ENCODE peak calls at places on chromosome 2, in four cellular contexts. J is HCT116, A is K562, T is H1. I is an unnamed sample.

GRCh38 chr2:191612496-191612895 is 65.4 kb upstream of the NABP1 start:
- DNase-seq in J (no peak), A (no peak), T (no peak), I (no peak)

GRCh38 chr2:172102858-172103359 is at the start of gene DLX2:
- DNase-seq in J (peak; percentile 85), A (peak; percentile 96), T (peak; percentile 86), I (no peak)

GRCh38 chr2:95311821-95312542 is 14.8 kb downstream of the KCNIP3 start:
- DNase-seq in J (no peak), A (no peak), T (no peak), I (no peak)

GRCh38 chr2:201931955-201932354 is 101.7 kb upstream of the FZD7 start:
- DNase-seq in J (no peak), A (no peak), T (no peak), I (no peak)

GRCh38 chr2:118974103-118974911 is 32.3 kb downstream of the MARCO start:
- DNase-seq in J (no peak), A (no peak), T (no peak), I (no peak)

GRCh38 chr2:233846387-233847247 is 7.7 kb downstream of the HJURP start:
- DNase-seq in J (no peak), A (no peak), T (no peak), I (no peak)

GRCh38 chr2:43076676-43077075 is 149.7 kb downstream of the ZFP36L2 start:
- DNase-seq in J (no peak), A (no peak), T (no peak), I (no peak)

GRCh38 chr2:229270551-229271410 is at the start of gene PID1:
- DNase-seq in J (no peak), A (no peak), T (no peak), I (no peak)

GRCh38 chr2:200275281-200276103 is 31.0 kb upstream of the SPATS2L start:
- DNase-seq in J (no peak), A (no peak), T (no peak), I (no peak)

GRCh38 chr2:191228861-191229260 is 16.3 kb upstream of the MYO1B start:
- DNase-seq in J (no peak), A (no peak), T (no peak), I (no peak)

DNA sequence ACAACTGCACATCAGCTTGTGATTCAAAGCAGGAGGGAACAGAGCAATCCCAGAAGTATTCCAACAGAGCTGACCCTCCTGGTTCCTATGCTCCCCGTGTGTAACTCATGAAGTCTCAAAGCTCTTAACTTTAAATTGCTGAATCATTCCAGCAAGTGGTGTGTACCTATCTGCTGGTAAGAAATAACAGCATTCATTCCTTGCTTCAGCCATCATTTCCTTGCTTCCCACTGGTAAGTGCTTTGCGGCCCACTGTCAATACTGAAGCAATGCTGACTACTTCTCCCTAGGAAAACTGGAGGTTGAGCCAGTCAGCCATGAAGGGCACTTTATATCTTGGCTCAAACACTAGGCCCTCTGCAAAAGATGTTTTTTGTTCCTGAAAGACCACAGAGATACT is 222.4 kb downstream of the EXOC6B start:
- DNase-seq in J (no peak), A (no peak), T (no peak), I (no peak)
- TF ChIP-seq EGR1 in J (no peak), A (no peak), T (no peak), I (no peak)

DNA sequence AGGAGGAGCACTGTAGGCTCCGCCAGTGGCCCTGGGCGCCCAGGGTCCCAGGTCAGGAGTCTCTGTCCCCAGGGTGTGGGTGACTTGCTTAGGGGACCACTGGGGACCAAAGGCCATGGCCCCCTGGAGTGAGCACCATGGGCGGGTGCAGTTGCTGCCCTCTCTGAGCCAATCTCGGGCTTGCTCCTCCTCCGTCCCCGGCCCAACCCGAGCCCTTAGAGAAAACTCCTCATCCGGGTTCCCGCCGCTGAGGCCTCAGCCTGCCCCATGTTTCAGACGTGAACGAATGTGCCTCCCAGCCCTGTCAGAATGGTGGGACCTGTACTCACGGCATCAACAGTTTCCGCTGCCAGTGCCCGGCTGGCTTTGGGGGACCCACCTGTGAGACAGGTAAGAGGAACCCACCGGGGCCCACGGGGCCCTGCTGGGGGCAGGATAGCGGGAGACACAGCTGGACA is 38.6 kb downstream of the SNED1 start:
- DNase-seq in J (no peak), A (no peak), T (no peak), I (peak; percentile 4)
- H2AFZ ChIP-seq in J (no peak overlapping the region), A (no peak overlapping the region), T (no peak overlapping the region), I (peak overlapping the region; percentile 49)

GRCh38 chr2:231704017-231704416 is 4.3 kb upstream of the PTMA start:
- DNase-seq in J (no peak), A (no peak), T (no peak), I (no peak)

GRCh38 chr2:231706731-231707624 is 1.3 kb upstream of the PTMA start:
- DNase-seq in J (peak; percentile 98), A (peak; percentile 80), T (peak; percentile 96), I (peak; percentile 95)

GRCh38 chr2:231696004-231696367 is 12.3 kb upstream of the PTMA start:
- DNase-seq in J (no peak), A (no peak), T (no peak), I (no peak)

GRCh38 chr2:231699006-231699405 is 9.3 kb upstream of the PTMA start:
- DNase-seq in J (no peak), A (no peak), T (no peak), I (no peak)

DNA sequence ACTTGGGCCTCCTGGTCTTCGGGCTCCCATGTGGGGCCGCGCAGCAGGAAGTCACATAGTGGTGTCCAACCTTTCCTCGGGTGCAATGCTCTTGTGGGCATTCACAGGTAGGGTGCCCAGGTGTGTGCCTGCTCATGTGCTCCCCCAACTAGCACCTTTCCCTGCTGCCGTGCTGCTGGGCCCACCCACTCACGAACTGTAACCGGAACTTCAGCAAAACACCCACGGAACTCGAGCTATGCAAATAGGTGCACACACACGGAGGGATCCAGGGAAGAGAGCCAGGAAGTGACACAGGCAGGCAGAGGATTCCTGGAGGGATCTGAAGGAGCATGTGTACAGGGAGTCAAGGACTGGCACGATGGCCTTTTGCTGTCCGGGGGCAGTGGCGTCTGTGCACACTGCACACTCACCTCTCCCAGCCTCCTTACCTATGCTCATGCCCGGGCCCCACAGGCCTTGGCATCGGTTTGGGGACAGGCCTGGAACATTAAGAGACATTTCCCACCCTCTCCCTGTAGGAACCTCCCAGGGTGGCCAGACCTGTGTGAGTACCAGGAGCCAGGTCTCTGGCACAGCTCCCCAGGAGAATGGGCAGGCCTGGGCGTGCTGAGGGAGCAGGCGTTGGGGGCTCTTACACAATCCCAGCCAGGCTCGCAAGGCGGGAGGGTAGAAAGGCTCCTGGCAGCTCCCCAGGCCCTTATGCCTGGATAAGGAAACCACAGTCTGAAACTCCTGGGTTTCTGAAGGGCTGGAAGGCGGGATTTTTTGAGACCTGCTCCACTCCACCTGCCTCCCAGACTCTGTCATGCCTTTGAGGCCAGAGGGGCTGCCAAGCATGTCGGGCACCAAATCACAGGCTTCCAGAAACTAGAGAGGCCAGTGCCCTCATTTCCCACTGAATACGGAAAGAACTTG is 6.6 kb upstream of the PTMA start:
- DNase-seq in J (no peak), A (no peak), T (no peak), I (no peak)
- TF ChIP-seq EGR1 in J (no peak), A (no peak), T (no peak), I (no peak)

GRCh38 chr2:37771600-37772088 is 100.2 kb upstream of the CDC42EP3 start:
- DNase-seq in J (no peak), A (no peak), T (no peak), I (no peak)
- H2AFZ ChIP-seq in J (no peak overlapping the region), A (no peak overlapping the region), T (no peak overlapping the region), I (no peak overlapping the region)

GRCh38 chr2:138017824-138018223 is 53.6 kb downstream of the HNMT start:
- DNase-seq in J (no peak), A (no peak), T (no peak), I (no peak)
- TF ChIP-seq EGR1 in J (no peak), A (no peak), T (no peak), I (no peak)

GRCh38 chr2:99602475-99602874 is 112.7 kb upstream of the REV1 start:
- DNase-seq in J (no peak), A (no peak), T (no peak), I (no peak)

GRCh38 chr2:99598435-99598834 is 108.6 kb upstream of the REV1 start:
- DNase-seq in J (no peak), A (no peak), T (no peak), I (no peak)

GRCh38 chr2:99597616-99598015 is 107.8 kb upstream of the REV1 start:
- DNase-seq in J (no peak), A (no peak), T (no peak), I (no peak)

GRCh38 chr2:99605036-99605435 is 115.2 kb upstream of the REV1 start:
- DNase-seq in J (no peak), A (no peak), T (no peak), I (no peak)

GRCh38 chr2:99600929-99601680 is 111.3 kb upstream of the REV1 start:
- DNase-seq in J (no peak), A (no peak), T (no peak), I (no peak)
- H2AFZ ChIP-seq in J (no peak overlapping the region), A (no peak overlapping the region), T (no peak overlapping the region), I (no peak overlapping the region)

DNA sequence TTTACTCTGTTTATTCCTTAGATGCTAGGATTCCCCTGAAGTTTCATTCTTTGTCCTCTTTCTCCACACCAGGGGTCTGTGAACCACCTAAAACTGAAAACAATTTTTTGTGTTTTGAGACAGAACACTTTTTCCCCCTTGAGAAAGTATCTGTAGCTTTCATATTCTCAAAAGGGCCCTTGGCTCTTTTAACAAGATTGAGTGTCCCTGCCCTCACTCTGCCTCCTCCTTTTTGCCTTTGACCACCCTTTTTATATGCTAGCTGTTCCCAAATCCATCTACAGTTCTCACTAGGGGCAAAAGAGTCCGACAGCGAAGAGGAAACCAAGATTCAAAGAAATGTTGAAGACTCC is 883 bp upstream of the EHBP1 start:
- DNase-seq in J (no peak), A (no peak), T (no peak), I (no peak)
- TF ChIP-seq EGR1 in J (no peak), A (no peak), T (no peak), I (no peak)

DNA sequence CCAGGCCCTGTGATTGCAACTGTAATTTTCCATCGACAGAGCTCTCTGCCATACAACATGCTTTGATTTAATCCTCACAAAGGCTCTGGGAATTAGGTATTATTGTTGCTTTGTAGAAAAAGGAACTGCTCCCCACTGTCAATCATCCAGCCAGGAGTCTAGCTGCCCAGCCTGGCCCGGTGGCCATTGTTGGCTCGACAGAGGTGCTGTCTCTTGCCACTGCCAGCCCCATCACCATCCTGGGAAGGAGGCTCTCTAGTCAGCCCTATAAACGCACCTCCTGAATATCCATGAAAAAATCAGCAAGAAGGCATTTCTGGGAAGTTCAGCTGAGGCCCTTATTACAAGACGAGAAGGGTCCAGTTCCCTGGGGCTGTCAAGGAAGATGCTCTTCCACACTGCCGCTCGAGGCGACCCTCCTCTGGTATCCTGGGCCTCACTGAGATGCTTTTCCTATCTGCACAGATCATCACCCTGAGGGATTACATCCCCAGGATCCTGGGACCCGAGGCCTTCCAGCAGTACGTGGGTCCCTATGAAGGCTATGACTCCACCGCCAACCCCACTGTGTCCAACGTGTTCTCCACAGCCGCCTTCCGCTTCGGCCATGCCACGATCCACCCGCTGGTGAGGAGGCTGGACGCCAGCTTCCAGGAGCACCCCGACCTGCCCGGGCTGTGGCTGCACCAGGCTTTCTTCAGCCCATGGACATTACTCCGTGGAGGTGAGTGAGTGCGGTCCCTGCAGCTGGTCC is 71.0 kb downstream of the TPO start:
- DNase-seq in J (no peak), A (no peak), T (no peak), I (no peak)
- H2AFZ ChIP-seq in J (no peak overlapping the region), A (no peak overlapping the region), T (no peak overlapping the region), I (no peak overlapping the region)